ENCODE peak calls at places on chromosomes 11 and 22, in six cellular contexts. One of them, this sample, is unnamed.

GRCh38 chr11:66856496-66857233 is at the start of gene LRFN4:
- DNase-seq in C1 segment of cervical spinal cord: no peak
- DNase-seq in neural progenitor cell: peak
- DNase-seq in T1000: no peak
- DNase-seq in naive thymus-derived CD4-positive, alpha-beta T cell: no peak
- DNase-seq in EH: no peak
- DNase-seq in this sample: peak

GRCh38 chr22:40939202-40939601 is 12.0 kb upstream of the RBX1 start:
- DNase-seq in naive thymus-derived CD4-positive, alpha-beta T cell: no peak
- DNase-seq in T1000: no peak
- DNase-seq in C1 segment of cervical spinal cord: no peak
- DNase-seq in EH: no peak
- DNase-seq in neural progenitor cell: no peak
- DNase-seq in this sample: no peak

GRCh38 chr11:65870706-65871681 is 1.6 kb downstream of the EFEMP2 start:
- DNase-seq in naive thymus-derived CD4-positive, alpha-beta T cell: no peak
- DNase-seq in neural progenitor cell: no peak
- DNase-seq in C1 segment of cervical spinal cord: no peak
- DNase-seq in T1000: peak
- DNase-seq in EH: peak
- DNase-seq in this sample: no peak

GRCh38 chr11:32439488-32440210 is 4.3 kb upstream of the WT1 start:
- DNase-seq in C1 segment of cervical spinal cord: no peak
- DNase-seq in EH: no peak
- DNase-seq in naive thymus-derived CD4-positive, alpha-beta T cell: no peak
- DNase-seq in neural progenitor cell: peak
- DNase-seq in T1000: no peak
- DNase-seq in this sample: no peak

GRCh38 chr11:121608545-121609098 is 155.9 kb upstream of the SORL1-AS1 start:
- DNase-seq in T1000: no peak
- DNase-seq in C1 segment of cervical spinal cord: no peak
- DNase-seq in EH: no peak
- DNase-seq in naive thymus-derived CD4-positive, alpha-beta T cell: no peak
- DNase-seq in neural progenitor cell: no peak
- DNase-seq in this sample: no peak

GRCh38 chr11:15843309-15843857 is 513.0 kb downstream of the SOX6 start:
- DNase-seq in C1 segment of cervical spinal cord: peak
- DNase-seq in naive thymus-derived CD4-positive, alpha-beta T cell: no peak
- DNase-seq in EH: peak
- DNase-seq in neural progenitor cell: peak
- DNase-seq in T1000: no peak
- DNase-seq in this sample: no peak

GRCh38 chr22:32735516-32735915 is 66.0 kb upstream of the TIMP3 start:
- DNase-seq in EH: no peak
- DNase-seq in neural progenitor cell: no peak
- DNase-seq in T1000: no peak
- DNase-seq in C1 segment of cervical spinal cord: no peak
- DNase-seq in naive thymus-derived CD4-positive, alpha-beta T cell: no peak
- DNase-seq in this sample: no peak

GRCh38 chr11:93733474-93733873 is 7.8 kb downstream of the TAF1D start:
- DNase-seq in T1000: no peak
- DNase-seq in naive thymus-derived CD4-positive, alpha-beta T cell: no peak
- DNase-seq in neural progenitor cell: no peak
- DNase-seq in EH: no peak
- DNase-seq in C1 segment of cervical spinal cord: no peak
- DNase-seq in this sample: no peak

GRCh38 chr11:33182246-33182878 is 21.1 kb upstream of the CSTF3 start:
- DNase-seq in T1000: no peak
- DNase-seq in naive thymus-derived CD4-positive, alpha-beta T cell: no peak
- DNase-seq in C1 segment of cervical spinal cord: no peak
- DNase-seq in EH: no peak
- DNase-seq in neural progenitor cell: no peak
- DNase-seq in this sample: no peak

GRCh38 chr11:2982214-2982613 is 9.9 kb downstream of the NAP1L4 start:
- DNase-seq in naive thymus-derived CD4-positive, alpha-beta T cell: no peak
- DNase-seq in T1000: no peak
- DNase-seq in C1 segment of cervical spinal cord: no peak
- DNase-seq in EH: peak
- DNase-seq in neural progenitor cell: no peak
- DNase-seq in this sample: no peak

GRCh38 chr11:117281159-117281558 is 10.0 kb upstream of the BACE1-AS start:
- DNase-seq in EH: peak
- DNase-seq in naive thymus-derived CD4-positive, alpha-beta T cell: no peak
- DNase-seq in C1 segment of cervical spinal cord: no peak
- DNase-seq in neural progenitor cell: no peak
- DNase-seq in T1000: peak
- DNase-seq in this sample: peak

GRCh38 chr11:16780698-16781550 is 42.5 kb downstream of the C11orf58 start:
- DNase-seq in naive thymus-derived CD4-positive, alpha-beta T cell: no peak
- DNase-seq in T1000: no peak
- DNase-seq in neural progenitor cell: no peak
- DNase-seq in C1 segment of cervical spinal cord: no peak
- DNase-seq in EH: no peak
- DNase-seq in this sample: no peak

GRCh38 chr11:109994896-109995295 is 98.3 kb upstream of the ZC3H12C start:
- DNase-seq in T1000: no peak
- DNase-seq in neural progenitor cell: peak
- DNase-seq in EH: no peak
- DNase-seq in naive thymus-derived CD4-positive, alpha-beta T cell: no peak
- DNase-seq in C1 segment of cervical spinal cord: no peak
- DNase-seq in this sample: no peak

GRCh38 chr11:68882391-68882790 is 21.2 kb downstream of the MRPL21 start:
- DNase-seq in EH: no peak
- DNase-seq in C1 segment of cervical spinal cord: no peak
- DNase-seq in naive thymus-derived CD4-positive, alpha-beta T cell: no peak
- DNase-seq in T1000: no peak
- DNase-seq in neural progenitor cell: no peak
- DNase-seq in this sample: no peak

GRCh38 chr11:14357843-14358728 is 897 bp downstream of the RRAS2 start:
- DNase-seq in neural progenitor cell: peak
- DNase-seq in EH: peak
- DNase-seq in T1000: no peak
- DNase-seq in naive thymus-derived CD4-positive, alpha-beta T cell: peak
- DNase-seq in C1 segment of cervical spinal cord: no peak
- DNase-seq in this sample: peak

GRCh38 chr11:65013130-65013691 is 749 bp upstream of the ARL2 start:
- DNase-seq in EH: peak
- DNase-seq in neural progenitor cell: no peak
- DNase-seq in C1 segment of cervical spinal cord: no peak
- DNase-seq in naive thymus-derived CD4-positive, alpha-beta T cell: no peak
- DNase-seq in T1000: peak
- DNase-seq in this sample: peak

GRCh38 chr22:50102946-50103345 is 13.1 kb downstream of the MOV10L1 start:
- DNase-seq in neural progenitor cell: no peak
- DNase-seq in naive thymus-derived CD4-positive, alpha-beta T cell: no peak
- DNase-seq in EH: peak
- DNase-seq in T1000: no peak
- DNase-seq in C1 segment of cervical spinal cord: no peak
- DNase-seq in this sample: no peak

GRCh38 chr22:44217346-44217745 is 36.6 kb downstream of the PARVG start:
- DNase-seq in EH: no peak
- DNase-seq in C1 segment of cervical spinal cord: no peak
- DNase-seq in naive thymus-derived CD4-positive, alpha-beta T cell: no peak
- DNase-seq in neural progenitor cell: no peak
- DNase-seq in T1000: no peak
- DNase-seq in this sample: no peak

GRCh38 chr11:70066628-70067027 is 11.5 kb upstream of the ANO1 start:
- DNase-seq in naive thymus-derived CD4-positive, alpha-beta T cell: no peak
- DNase-seq in C1 segment of cervical spinal cord: no peak
- DNase-seq in EH: no peak
- DNase-seq in T1000: no peak
- DNase-seq in neural progenitor cell: no peak
- DNase-seq in this sample: no peak

GRCh38 chr11:5837695-5838094 is 4.0 kb downstream of the OR52E6 start:
- DNase-seq in T1000: no peak
- DNase-seq in neural progenitor cell: no peak
- DNase-seq in EH: no peak
- DNase-seq in C1 segment of cervical spinal cord: no peak
- DNase-seq in naive thymus-derived CD4-positive, alpha-beta T cell: no peak
- DNase-seq in this sample: no peak

GRCh38 chr22:44440224-44441160 is 57.5 kb downstream of the RTL6 start:
- DNase-seq in naive thymus-derived CD4-positive, alpha-beta T cell: no peak
- DNase-seq in neural progenitor cell: peak
- DNase-seq in C1 segment of cervical spinal cord: no peak
- DNase-seq in T1000: no peak
- DNase-seq in EH: peak
- DNase-seq in this sample: no peak

GRCh38 chr11:706439-706956 is 467 bp downstream of the EPS8L2 start:
- DNase-seq in C1 segment of cervical spinal cord: no peak
- DNase-seq in T1000: no peak
- DNase-seq in EH: peak
- DNase-seq in naive thymus-derived CD4-positive, alpha-beta T cell: no peak
- DNase-seq in neural progenitor cell: no peak
- DNase-seq in this sample: peak

GRCh38 chr22:46452195-46453005 is 85.0 kb downstream of the CELSR1 start:
- DNase-seq in T1000: no peak
- DNase-seq in C1 segment of cervical spinal cord: no peak
- DNase-seq in naive thymus-derived CD4-positive, alpha-beta T cell: no peak
- DNase-seq in neural progenitor cell: no peak
- DNase-seq in EH: no peak
- DNase-seq in this sample: no peak

GRCh38 chr22:39920134-39920743 is 19.4 kb downstream of the GRAP2 start:
- DNase-seq in T1000: no peak
- DNase-seq in C1 segment of cervical spinal cord: no peak
- DNase-seq in naive thymus-derived CD4-positive, alpha-beta T cell: no peak
- DNase-seq in EH: no peak
- DNase-seq in neural progenitor cell: no peak
- DNase-seq in this sample: no peak

GRCh38 chr22:26330971-26331625 is 98.0 kb upstream of the ASPHD2 start:
- DNase-seq in neural progenitor cell: peak
- DNase-seq in naive thymus-derived CD4-positive, alpha-beta T cell: peak
- DNase-seq in C1 segment of cervical spinal cord: peak
- DNase-seq in EH: peak
- DNase-seq in T1000: no peak
- DNase-seq in this sample: peak

GRCh38 chr22:23850136-23850611 is 7.5 kb upstream of the SLC2A11 start:
- DNase-seq in naive thymus-derived CD4-positive, alpha-beta T cell: no peak
- DNase-seq in neural progenitor cell: no peak
- DNase-seq in EH: no peak
- DNase-seq in C1 segment of cervical spinal cord: no peak
- DNase-seq in T1000: no peak
- DNase-seq in this sample: no peak

GRCh38 chr11:65814131-65814959 is 19.4 kb upstream of the SNX32 start:
- DNase-seq in C1 segment of cervical spinal cord: peak
- DNase-seq in naive thymus-derived CD4-positive, alpha-beta T cell: no peak
- DNase-seq in neural progenitor cell: no peak
- DNase-seq in EH: peak
- DNase-seq in T1000: peak
- DNase-seq in this sample: no peak

GRCh38 chr11:1382831-1383607 is 6.7 kb upstream of the BRSK2 start:
- DNase-seq in C1 segment of cervical spinal cord: peak
- DNase-seq in naive thymus-derived CD4-positive, alpha-beta T cell: peak
- DNase-seq in T1000: peak
- DNase-seq in EH: peak
- DNase-seq in neural progenitor cell: peak
- DNase-seq in this sample: peak

GRCh38 chr11:8192016-8192895 is 23.4 kb upstream of the RIC3 start:
- DNase-seq in T1000: peak
- DNase-seq in EH: peak
- DNase-seq in neural progenitor cell: peak
- DNase-seq in C1 segment of cervical spinal cord: peak
- DNase-seq in naive thymus-derived CD4-positive, alpha-beta T cell: no peak
- DNase-seq in this sample: peak

GRCh38 chr22:23245045-23245798 is 64.9 kb downstream of the BCR start:
- DNase-seq in naive thymus-derived CD4-positive, alpha-beta T cell: no peak
- DNase-seq in T1000: peak
- DNase-seq in EH: peak
- DNase-seq in neural progenitor cell: no peak
- DNase-seq in C1 segment of cervical spinal cord: no peak
- DNase-seq in this sample: peak

GRCh38 chr11:1392561-1392960 is 2.8 kb downstream of the BRSK2 start:
- DNase-seq in EH: no peak
- DNase-seq in naive thymus-derived CD4-positive, alpha-beta T cell: no peak
- DNase-seq in T1000: no peak
- DNase-seq in C1 segment of cervical spinal cord: no peak
- DNase-seq in neural progenitor cell: no peak
- DNase-seq in this sample: no peak

GRCh38 chr11:77144196-77144853 is 16.3 kb downstream of the MYO7A start:
- DNase-seq in C1 segment of cervical spinal cord: no peak
- DNase-seq in T1000: no peak
- DNase-seq in neural progenitor cell: no peak
- DNase-seq in naive thymus-derived CD4-positive, alpha-beta T cell: no peak
- DNase-seq in EH: no peak
- DNase-seq in this sample: no peak

GRCh38 chr11:34513674-34513995 is at the start of gene ELF5:
- DNase-seq in neural progenitor cell: no peak
- DNase-seq in EH: no peak
- DNase-seq in T1000: no peak
- DNase-seq in C1 segment of cervical spinal cord: no peak
- DNase-seq in naive thymus-derived CD4-positive, alpha-beta T cell: no peak
- DNase-seq in this sample: no peak

GRCh38 chr11:113526521-113526920 is 51.3 kb upstream of the DRD2 start:
- DNase-seq in EH: no peak
- DNase-seq in neural progenitor cell: no peak
- DNase-seq in naive thymus-derived CD4-positive, alpha-beta T cell: no peak
- DNase-seq in T1000: no peak
- DNase-seq in C1 segment of cervical spinal cord: no peak
- DNase-seq in this sample: no peak

This sample was measured in H54.